ENCODE peak calls at places on chromosomes 6 and 20, in five cellular contexts. J is uterus, Y is mammary epithelial cell, V is H1, H is GM06990. W is an unnamed sample.

GRCh38 chr6:10422282-10423034 is 7.6 kb upstream of the TFAP2A start:
- DNase-seq in J (no peak), H (no peak), V (peak), Y (no peak), W (no peak)

GRCh38 chr6:30348957-30349356 is 4.0 kb downstream of the RPP21 start:
- DNase-seq in Y (no peak), H (no peak), J (no peak), V (no peak), W (no peak)

GRCh38 chr6:74166849-74167248 is 470.8 kb downstream of the CD109 start:
- DNase-seq in J (no peak), Y (peak), V (no peak), H (no peak), W (no peak)

GRCh38 chr20:49470922-49471321 is 11.5 kb downstream of the KCNB1 start:
- DNase-seq in J (no peak), Y (no peak), H (no peak), V (no peak), W (no peak)

GRCh38 chr6:127518212-127518709 is 874 bp downstream of the MTCL3 start:
- DNase-seq in V (no peak), H (no peak), Y (no peak), J (no peak), W (no peak)

GRCh38 chr6:110731898-110732297 is 83.4 kb downstream of the CDK19 start:
- DNase-seq in Y (no peak), V (no peak), J (no peak), H (no peak), W (no peak)

GRCh38 chr20:25225642-25226432 is 22.0 kb upstream of the PYGB start:
- DNase-seq in Y (no peak), J (peak), H (no peak), V (no peak), W (no peak)

GRCh38 chr20:38890497-38890818 is 35.8 kb upstream of the FAM83D start:
- DNase-seq in V (no peak), Y (peak), J (no peak), H (no peak), W (peak)

GRCh38 chr20:10309326-10309725 is 90.7 kb downstream of the SNAP25 start:
- DNase-seq in J (no peak), V (no peak), Y (peak), H (no peak), W (no peak)

GRCh38 chr6:136052046-136052445 is 198.1 kb downstream of the MTFR2 start:
- DNase-seq in J (no peak), H (no peak), V (no peak), Y (no peak), W (no peak)

GRCh38 chr20:34011275-34011674 is 17.6 kb downstream of the RALY start:
- DNase-seq in H (no peak), V (no peak), Y (no peak), J (no peak), W (no peak)

DNA sequence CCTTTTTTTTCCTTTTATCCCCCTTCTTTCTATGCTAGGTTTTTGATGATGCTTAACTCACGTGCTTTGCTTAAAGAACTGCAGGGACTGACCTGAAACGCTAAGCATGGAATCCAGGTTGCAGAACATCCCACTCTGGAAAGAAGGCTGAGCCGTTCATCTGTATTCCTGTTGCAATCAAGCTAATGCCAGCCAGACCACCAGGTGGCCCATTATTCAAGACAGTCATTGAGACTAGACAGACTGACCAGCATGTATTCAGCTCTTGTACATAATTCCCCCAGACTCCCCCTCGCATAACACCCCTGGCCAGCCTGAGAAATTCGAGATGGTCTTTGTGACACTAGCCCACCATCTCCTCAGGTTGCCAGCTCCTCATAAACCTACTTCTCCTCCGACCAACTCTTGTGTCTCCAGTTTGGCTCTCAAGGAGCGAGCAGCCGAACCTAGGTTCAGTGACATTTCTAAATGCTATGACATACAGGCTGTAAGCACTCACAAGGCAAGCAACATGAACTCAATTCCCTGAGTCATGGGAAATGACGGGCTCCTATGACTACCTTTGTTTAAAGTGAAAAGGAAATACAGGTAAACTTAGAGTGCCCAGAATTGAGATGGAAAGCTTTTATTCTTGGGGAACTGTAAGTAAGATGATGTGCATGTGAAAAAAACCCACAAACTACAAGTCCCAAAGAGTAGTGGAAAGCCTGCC is 309.3 kb upstream of the CDYL start:
- DNase-seq in H (no peak), V (no peak), Y (no peak), J (no peak), W (no peak)
- TF ChIP-seq CTCF in H (no peak), V (no peak), Y (no peak), J (no peak), W (no peak)

DNA sequence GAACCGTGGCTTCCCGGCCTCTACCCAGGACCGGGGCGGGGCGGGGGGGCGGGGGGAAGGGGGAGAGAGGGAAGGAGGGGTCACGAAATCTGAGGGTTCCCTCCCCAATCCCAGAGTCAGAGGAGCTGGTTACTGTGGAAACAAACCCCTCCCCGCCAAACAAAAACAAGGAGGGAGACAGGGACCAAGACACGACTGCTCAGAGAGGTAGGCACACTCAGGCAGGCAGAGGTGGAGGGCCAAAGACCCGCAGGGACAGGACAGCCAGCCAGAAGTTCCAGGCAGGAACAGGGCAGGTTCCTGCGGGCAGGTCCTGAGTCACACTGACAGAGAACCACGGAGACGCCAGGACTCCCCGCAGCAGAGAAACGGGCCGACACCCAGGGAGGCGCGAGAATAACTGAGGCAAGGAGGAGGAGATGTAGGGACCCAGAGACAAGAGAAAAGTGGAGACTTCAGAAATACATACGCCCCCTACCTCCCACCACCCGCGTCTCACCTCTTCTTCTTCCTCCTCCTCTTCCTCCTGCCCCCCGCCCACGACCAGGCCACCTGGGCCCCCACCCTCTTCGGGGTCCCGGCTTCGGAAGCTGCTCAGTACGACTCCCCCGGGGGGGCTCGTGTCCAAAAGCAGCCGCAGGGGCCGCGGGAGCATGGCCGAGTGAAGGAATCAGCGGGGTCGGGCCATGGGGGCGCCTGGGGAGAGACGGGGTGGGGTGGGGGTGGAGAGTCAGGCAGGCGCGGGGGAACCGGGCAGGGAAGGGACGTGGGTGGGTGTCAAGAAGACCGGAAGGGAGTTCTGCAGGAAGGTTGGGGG is 578 bp downstream of the RGL2 start:
- DNase-seq in V (peak), Y (peak), J (peak), H (peak), W (peak)
- TF ChIP-seq CTCF in V (no peak), Y (no peak), J (no peak), H (peak), W (no peak)

GRCh38 chr6:11912420-11912819 is 99.7 kb upstream of the HIVEP1 start:
- DNase-seq in J (no peak), V (no peak), Y (no peak), H (no peak), W (no peak)
- TF ChIP-seq CTCF in J (no peak), V (no peak), Y (no peak), H (no peak), W (no peak)

GRCh38 chr6:75612921-75613534 is 11.3 kb downstream of the SENP6 start:
- DNase-seq in J (no peak), V (no peak), Y (no peak), H (no peak), W (no peak)

GRCh38 chr6:75609639-75610590 is 8.2 kb downstream of the SENP6 start:
- DNase-seq in V (no peak), Y (peak), H (no peak), J (no peak), W (no peak)

GRCh38 chr6:75611011-75611701 is 9.5 kb downstream of the SENP6 start:
- DNase-seq in V (no peak), J (no peak), Y (no peak), H (no peak), W (no peak)

GRCh38 chr6:75611702-75612375 is 10.2 kb downstream of the SENP6 start:
- DNase-seq in Y (peak), V (no peak), J (no peak), H (no peak), W (no peak)

GRCh38 chr6:75612434-75612833 is 10.8 kb downstream of the SENP6 start:
- DNase-seq in J (no peak), V (no peak), H (no peak), Y (no peak), W (no peak)
- TF ChIP-seq CTCF in J (no peak), V (no peak), H (no peak), Y (no peak), W (no peak)